ENCODE peak calls at places on chromosome X, in ten cellular contexts. J is heart left ventricle, U is PC-3, W is A549, Y is HL-60, N is cardiac fibroblast, L is transverse colon, B is tibial nerve, F is right atrium auricular region, H is testis. V is an unnamed sample.

GRCh38 chrX:39309018-39309620 is 507.9 kb downstream of the MID1IP1 start:
- DNase-seq in U (no peak), L (no peak), Y (peak), W (no peak), H (no peak), N (peak), J (no peak), B (peak), F (no peak), V (no peak)

GRCh38 chrX:150849486-150849885 is 49.0 kb downstream of the CD99L2 start:
- DNase-seq in W (no peak), F (no peak), J (no peak), H (no peak), B (no peak), L (no peak), U (peak), N (no peak), Y (no peak), V (no peak)

GRCh38 chrX:18707442-18708049 is at the start of gene PPEF1:
- DNase-seq in J (no peak), W (no peak), H (no peak), F (no peak), L (no peak), Y (no peak), B (no peak), N (no peak), U (no peak), V (no peak)

GRCh38 chrX:110146521-110146920 is 143.6 kb downstream of the TMEM164 start:
- DNase-seq in B (peak), F (no peak), H (peak), L (peak), N (peak), J (no peak), Y (no peak), W (peak), U (peak), V (peak)

GRCh38 chrX:2848806-2849420 is 20.2 kb downstream of the GYG2 start:
- DNase-seq in W (no peak), B (no peak), L (no peak), H (no peak), U (peak), J (no peak), F (no peak), Y (no peak), N (peak), V (peak)

GRCh38 chrX:16444353-16444752 is 205.6 kb upstream of the S100G start:
- DNase-seq in J (no peak), U (peak), W (no peak), L (no peak), Y (no peak), B (no peak), F (no peak), H (no peak), N (peak), V (no peak)

GRCh38 chrX:123184858-123185251 is 777 bp downstream of the GRIA3 start:
- DNase-seq in J (no peak), L (no peak), B (no peak), W (no peak), N (no peak), H (peak), Y (no peak), U (no peak), F (no peak), V (peak)

GRCh38 chrX:19638968-19639539 is 123.7 kb upstream of the MAP3K15 start:
- DNase-seq in H (no peak), N (no peak), J (no peak), Y (no peak), W (no peak), F (no peak), L (no peak), U (peak), B (no peak), V (no peak)

GRCh38 chrX:23373129-23373804 is 38.6 kb downstream of the PTCHD1 start:
- DNase-seq in L (no peak), N (peak), J (no peak), H (no peak), B (no peak), Y (no peak), F (no peak), U (peak), W (no peak), V (peak)

GRCh38 chrX:134419784-134420183 is 40.2 kb upstream of the HPRT1 start:
- DNase-seq in H (no peak), U (no peak), L (no peak), B (no peak), N (no peak), W (no peak), J (no peak), F (no peak), Y (no peak), V (no peak)

GRCh38 chrX:45479196-45479834 is 278.6 kb upstream of the DIPK2B start:
- DNase-seq in N (peak), F (no peak), L (no peak), J (no peak), W (peak), B (no peak), U (peak), H (no peak), Y (no peak), V (peak)

GRCh38 chrX:54479471-54480122 is 16.4 kb downstream of the FGD1 start:
- DNase-seq in B (no peak), U (no peak), H (no peak), L (no peak), J (no peak), W (no peak), N (no peak), F (no peak), Y (no peak), V (no peak)

GRCh38 chrX:574355-574754 is 56.2 kb upstream of the SHOX start:
- DNase-seq in Y (no peak), W (no peak), B (no peak), F (no peak), L (no peak), H (no peak), N (no peak), J (no peak), U (no peak), V (no peak)

GRCh38 chrX:103413981-103414380 is 37.6 kb downstream of the BEX3 start:
- DNase-seq in Y (no peak), W (no peak), F (no peak), J (no peak), B (no peak), U (no peak), H (no peak), N (no peak), L (no peak), V (no peak)

GRCh38 chrX:43661521-43662240 is 5.6 kb downstream of the MAOA start:
- DNase-seq in J (no peak), H (no peak), Y (no peak), B (peak), N (peak), W (no peak), L (no peak), F (no peak), U (no peak), V (no peak)

GRCh38 chrX:74458738-74459137 is 37.4 kb downstream of the SLC16A2 start:
- DNase-seq in Y (no peak), U (peak), F (no peak), J (no peak), L (no peak), B (no peak), N (peak), W (no peak), H (no peak), V (peak)

GRCh38 chrX:43785930-43786591 is 96.2 kb downstream of the MAOB start:
- DNase-seq in Y (no peak), F (no peak), U (no peak), N (no peak), W (no peak), L (no peak), H (no peak), J (no peak), B (no peak), V (no peak)

GRCh38 chrX:63754860-63755579 is 30.0 kb downstream of the ARHGEF9 start:
- DNase-seq in Y (peak), H (peak), B (peak), J (peak), W (peak), L (peak), F (peak), N (peak), U (peak), V (peak)

GRCh38 chrX:97039363-97040029 is 155.8 kb downstream of the RPA4 start:
- DNase-seq in J (peak), B (peak), Y (no peak), L (peak), H (peak), W (no peak), F (no peak), N (peak), U (peak), V (no peak)

GRCh38 chrX:134396174-134396573 is 63.8 kb upstream of the HPRT1 start:
- DNase-seq in N (peak), U (peak), F (no peak), W (peak), J (no peak), Y (no peak), H (no peak), L (no peak), B (no peak), V (peak)

GRCh38 chrX:49878834-49879655 is at the start of gene USP27X:
- DNase-seq in N (peak), U (peak), F (peak), H (peak), B (peak), Y (peak), L (peak), W (peak), J (peak), V (peak)
- H3K4me3 ChIP-seq in N (peak), U (peak), F (peak), H (peak), B (peak), Y (peak), L (peak), W (peak), J (peak), V (peak)

GRCh38 chrX:28552882-28553829 is 34.1 kb upstream of the IL1RAPL1 start:
- DNase-seq in F (no peak), J (no peak), W (no peak), Y (no peak), L (no peak), N (peak), B (no peak), H (no peak), U (peak), V (no peak)

GRCh38 chrX:28549839-28550238 is 37.4 kb upstream of the IL1RAPL1 start:
- DNase-seq in J (no peak), L (no peak), N (no peak), W (no peak), U (peak), H (no peak), B (no peak), Y (no peak), F (no peak), V (no peak)

GRCh38 chrX:28552322-28552721 is 34.9 kb upstream of the IL1RAPL1 start:
- DNase-seq in L (no peak), W (no peak), Y (no peak), H (no peak), J (no peak), F (no peak), B (no peak), U (peak), N (peak), V (no peak)

GRCh38 chrX:28550331-28550872 is 36.8 kb upstream of the IL1RAPL1 start:
- DNase-seq in F (no peak), U (peak), H (no peak), W (no peak), Y (no peak), B (no peak), N (no peak), J (no peak), L (no peak), V (no peak)
- TF ChIP-seq CTCF in F (no peak), U (peak), H (no peak), W (no peak), Y (no peak), B (no peak), N (no peak), J (no peak), L (no peak), V (no peak)

GRCh38 chrX:22110729-22111494 is 78.8 kb downstream of the PHEX start:
- DNase-seq in J (no peak), N (no peak), H (no peak), U (peak), W (no peak), Y (no peak), F (no peak), L (no peak), B (no peak), V (no peak)

GRCh38 chrX:22109442-22109841 is 77.3 kb downstream of the PHEX start:
- DNase-seq in W (no peak), J (no peak), F (no peak), N (peak), U (peak), H (no peak), L (no peak), B (no peak), Y (no peak), V (peak)

GRCh38 chrX:22105231-22105630 is 73.1 kb downstream of the PHEX start:
- DNase-seq in H (peak), F (no peak), Y (no peak), N (peak), U (no peak), W (no peak), J (no peak), L (no peak), B (no peak), V (peak)
- H3K4me3 ChIP-seq in H (no peak), F (no peak), Y (no peak), N (no peak), U (no peak), W (no peak), J (no peak), L (no peak), B (no peak), V (no peak)

GRCh38 chrX:42519666-42520231 is 258.2 kb downstream of the PPP1R2C start:
- DNase-seq in J (no peak), F (no peak), B (no peak), L (no peak), W (no peak), N (peak), Y (no peak), H (no peak), U (peak), V (peak)
- TF ChIP-seq CTCF in J (no peak), F (no peak), B (no peak), L (no peak), W (no peak), N (peak), Y (no peak), H (no peak), U (no peak), V (peak)

DNA sequence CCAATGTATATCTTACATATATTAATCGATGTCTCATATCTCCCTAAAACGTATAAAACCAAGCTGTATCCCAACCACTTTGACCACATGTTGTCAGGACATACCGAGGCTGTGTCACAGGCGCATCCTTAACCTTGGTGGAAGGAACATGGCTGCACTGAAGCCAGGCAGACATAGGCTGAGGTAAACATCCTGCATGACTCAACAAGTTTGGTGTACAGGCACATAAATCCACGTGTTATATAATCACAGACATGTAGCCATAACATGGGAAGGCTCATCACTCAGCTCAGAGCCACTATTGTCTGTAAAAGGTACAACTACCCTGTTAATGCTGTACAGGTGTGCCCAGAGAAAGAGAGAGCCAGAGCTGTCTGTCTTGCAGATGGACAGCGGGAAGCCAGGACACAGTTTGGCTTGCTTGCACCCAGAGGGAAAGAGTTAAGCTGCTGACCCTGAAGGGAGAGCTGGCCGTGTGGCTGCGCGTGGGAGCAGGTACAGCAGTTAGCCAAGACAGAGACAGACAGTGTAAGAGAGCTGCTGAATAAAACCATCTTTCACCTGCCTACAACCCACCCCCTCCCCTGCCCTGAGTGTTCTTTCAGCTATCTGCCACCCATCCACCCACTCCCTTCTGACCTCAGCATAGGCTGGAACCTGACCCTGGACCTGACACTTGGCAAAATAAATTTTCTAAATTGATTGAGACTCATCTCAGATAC is 22.3 kb upstream of the ZBTB33 start:
- DNase-seq in L (no peak), B (no peak), F (no peak), N (no peak), H (peak), Y (no peak), J (no peak), U (no peak), W (no peak), V (no peak)
- H3K4me3 ChIP-seq in L (no peak), B (no peak), F (no peak), N (no peak), H (no peak), Y (no peak), J (no peak), U (no peak), W (no peak), V (no peak)

GRCh38 chrX:153782324-153782723 is 1.5 kb downstream of the SRPK3 start:
- DNase-seq in W (no peak), Y (no peak), L (no peak), H (no peak), J (no peak), N (no peak), B (no peak), U (no peak), F (no peak), V (no peak)
- TF ChIP-seq CTCF in W (no peak), Y (no peak), L (no peak), H (no peak), J (no peak), N (no peak), B (no peak), U (peak), F (no peak), V (no peak)

GRCh38 chrX:72713130-72713529 is 976 bp downstream of the PHKA1 start:
- DNase-seq in N (peak), U (peak), L (no peak), J (no peak), W (no peak), H (no peak), B (no peak), F (no peak), Y (no peak), V (no peak)
- H3K4me3 ChIP-seq in N (peak), U (peak), L (peak), J (peak), W (peak), H (no peak), B (peak), F (no peak), Y (no peak), V (peak)

GRCh38 chrX:24673424-24673823 is 20.3 kb upstream of the POLA1 start:
- DNase-seq in H (no peak), L (no peak), U (no peak), N (no peak), B (no peak), Y (no peak), F (no peak), W (no peak), J (no peak), V (no peak)

GRCh38 chrX:24672701-24673190 is 21.0 kb upstream of the POLA1 start:
- DNase-seq in H (peak), Y (no peak), W (no peak), N (no peak), B (no peak), F (no peak), U (no peak), J (no peak), L (no peak), V (no peak)

GRCh38 chrX:24676403-24677024 is 17.2 kb upstream of the POLA1 start:
- DNase-seq in F (no peak), N (peak), B (no peak), W (peak), L (no peak), H (no peak), Y (no peak), U (peak), J (no peak), V (no peak)
- TF ChIP-seq CTCF in F (peak), N (peak), B (peak), W (peak), L (peak), H (no peak), Y (no peak), U (peak), J (peak), V (peak)

V was measured in foreskin fibroblast.